ENCODE peak calls at places on chromosomes 16 and 17, in five cellular contexts. H is mesendoderm, V is IMR-90, W is H9, Z is mesenchymal stem cell. K is an unnamed sample.

GRCh38 chr16:3642397-3643094 is 11.9 kb upstream of the DNASE1 start:
- DNase-seq in H (peak), W (no peak), V (no peak), Z (peak), K (peak)

GRCh38 chr17:19507673-19508326 is 25.9 kb upstream of the SLC47A1 start:
- DNase-seq in V (peak), W (peak), H (peak), Z (peak), K (peak)

GRCh38 chr17:21296097-21297025 is 11.8 kb downstream of the MAP2K3 start:
- DNase-seq in H (no peak), W (no peak), V (peak), Z (no peak), K (peak)

GRCh38 chr17:65204001-65204400 is 66.8 kb downstream of the RGS9 start:
- DNase-seq in Z (no peak), W (no peak), V (no peak), H (no peak), K (no peak)

GRCh38 chr16:75070055-75070841 is 46.3 kb downstream of the LDHD start:
- DNase-seq in W (no peak), H (no peak), Z (no peak), V (no peak), K (peak)

GRCh38 chr17:46175891-46176290 is 17.3 kb downstream of the KANSL1 start:
- DNase-seq in V (peak), H (no peak), W (no peak), Z (no peak), K (no peak)

GRCh38 chr16:19085679-19086200 is 18.3 kb downstream of the COQ7 start:
- DNase-seq in Z (peak), H (peak), W (no peak), V (no peak), K (no peak)

GRCh38 chr16:72517154-72517553 is 345.2 kb upstream of the PMFBP1 start:
- DNase-seq in Z (no peak), V (no peak), H (no peak), W (no peak), K (no peak)

GRCh38 chr16:79172306-79172705 is 428.2 kb downstream of the MAF start:
- DNase-seq in V (no peak), H (no peak), Z (no peak), W (no peak), K (no peak)

GRCh38 chr17:48647103-48647963 is 21.2 kb upstream of the HOXB9 start:
- DNase-seq in W (peak), H (peak), Z (peak), V (no peak), K (no peak)

GRCh38 chr17:68509151-68510057 is 2.8 kb upstream of the PRKAR1A start:
- DNase-seq in Z (no peak), H (no peak), W (no peak), V (no peak), K (peak)

GRCh38 chr16:28324235-28324886 is 32.0 kb downstream of the SBK1 start:
- DNase-seq in W (no peak), V (no peak), H (no peak), Z (no peak), K (peak)

GRCh38 chr17:81869221-81870154 is 1.6 kb downstream of the ARHGDIA start:
- DNase-seq in H (peak), W (peak), Z (peak), V (no peak), K (no peak)

GRCh38 chr16:75252946-75253911 is 1.8 kb upstream of the BCAR1 start:
- DNase-seq in W (peak), H (peak), V (peak), Z (peak), K (no peak)

GRCh38 chr17:1931759-1932579 is 93.2 kb downstream of the RTN4RL1 start:
- DNase-seq in V (peak), Z (no peak), W (peak), H (peak), K (no peak)

GRCh38 chr17:68512967-68513474 is 791 bp downstream of the PRKAR1A start:
- DNase-seq in V (peak), W (no peak), H (peak), Z (peak), K (peak)

GRCh38 chr17:51860934-51861561 is 297.5 kb downstream of the CA10 start:
- DNase-seq in V (no peak), W (peak), Z (no peak), H (peak), K (no peak)

GRCh38 chr16:80437707-80438106 is 103.1 kb upstream of the DYNLRB2 start:
- DNase-seq in W (peak), Z (no peak), H (peak), V (no peak), K (no peak)

GRCh38 chr17:44113868-44114840 is 9.3 kb downstream of the HDAC5 start:
- DNase-seq in V (no peak), W (no peak), Z (no peak), H (no peak), K (peak)

GRCh38 chr16:71289732-71290062 is 495 bp upstream of the CMTR2 start:
- DNase-seq in V (no peak), H (no peak), W (no peak), Z (no peak), K (no peak)

GRCh38 chr16:12535535-12536411 is 267.9 kb downstream of the CPPED1 start:
- DNase-seq in Z (no peak), H (peak), V (no peak), W (peak), K (no peak)

GRCh38 chr17:50149425-50150353 is 788 bp downstream of the PPP1R9B start:
- DNase-seq in W (peak), V (peak), H (peak), Z (peak), K (peak)

GRCh38 chr16:82788919-82789318 is 162.2 kb downstream of the CDH13 start:
- DNase-seq in Z (no peak), W (no peak), V (no peak), H (peak), K (no peak)

GRCh38 chr17:50533720-50534148 is 1.2 kb downstream of the EPN3 start:
- DNase-seq in V (peak), W (no peak), H (no peak), Z (no peak), K (no peak)

GRCh38 chr17:67974598-67975066 is 21.6 kb downstream of the C17orf58 start:
- DNase-seq in W (peak), Z (no peak), V (no peak), H (peak), K (no peak)

GRCh38 chr17:55386931-55387330 is 34.7 kb downstream of the MMD start:
- DNase-seq in H (no peak), Z (no peak), V (no peak), W (no peak), K (no peak)

GRCh38 chr17:36550491-36551417 is 6.0 kb downstream of the GGNBP2 start:
- DNase-seq in H (no peak), V (no peak), Z (no peak), W (no peak), K (no peak)

GRCh38 chr16:88411951-88412576 is 29.3 kb downstream of the ZNF469 start:
- DNase-seq in H (no peak), W (no peak), V (no peak), Z (no peak), K (no peak)
- H2BK120ac ChIP-seq in H (no peak), W (no peak), V (no peak), Z (no peak), K (no peak)

DNA sequence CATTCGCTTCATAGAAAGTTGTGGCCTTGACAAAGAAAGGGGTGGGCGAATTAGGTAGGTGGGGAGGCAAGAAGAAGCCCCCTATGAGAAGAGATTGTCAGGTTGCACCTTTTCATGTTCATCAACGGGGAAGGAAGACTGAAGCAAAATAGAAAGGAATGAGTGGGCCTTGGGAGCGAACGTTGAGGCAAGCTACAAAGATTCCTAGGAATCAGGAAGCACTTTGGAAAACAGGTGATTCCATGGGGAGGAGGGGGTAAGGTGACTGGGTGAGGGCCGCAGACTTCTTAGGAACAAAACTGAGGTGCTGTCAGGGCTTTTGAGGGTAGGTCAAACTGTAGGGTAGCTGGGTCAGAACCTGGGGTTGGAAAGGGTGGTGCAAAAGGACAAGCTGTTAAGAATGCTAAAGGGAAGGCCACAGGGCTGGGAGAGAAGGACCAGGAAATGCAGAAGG is 535 bp downstream of the ITFG1 start:
- DNase-seq in Z (peak), W (no peak), H (peak), V (no peak), K (peak)
- H4K8ac ChIP-seq in Z (peak), W (no peak), H (no peak), V (peak), K (peak)

GRCh38 chr17:74761931-74762330 is 13.5 kb downstream of the NHERF1 start:
- DNase-seq in W (no peak), H (no peak), Z (no peak), V (no peak), K (no peak)

GRCh38 chr17:74761419-74761818 is 13.0 kb downstream of the NHERF1 start:
- DNase-seq in W (no peak), V (no peak), Z (no peak), H (no peak), K (no peak)

GRCh38 chr17:74760404-74761105 is 12.1 kb downstream of the NHERF1 start:
- DNase-seq in Z (no peak), H (no peak), W (no peak), V (no peak), K (no peak)

GRCh38 chr17:74766413-74766812 is 9.7 kb downstream of the NAT9 start:
- DNase-seq in Z (no peak), H (no peak), W (no peak), V (no peak), K (no peak)

DNA sequence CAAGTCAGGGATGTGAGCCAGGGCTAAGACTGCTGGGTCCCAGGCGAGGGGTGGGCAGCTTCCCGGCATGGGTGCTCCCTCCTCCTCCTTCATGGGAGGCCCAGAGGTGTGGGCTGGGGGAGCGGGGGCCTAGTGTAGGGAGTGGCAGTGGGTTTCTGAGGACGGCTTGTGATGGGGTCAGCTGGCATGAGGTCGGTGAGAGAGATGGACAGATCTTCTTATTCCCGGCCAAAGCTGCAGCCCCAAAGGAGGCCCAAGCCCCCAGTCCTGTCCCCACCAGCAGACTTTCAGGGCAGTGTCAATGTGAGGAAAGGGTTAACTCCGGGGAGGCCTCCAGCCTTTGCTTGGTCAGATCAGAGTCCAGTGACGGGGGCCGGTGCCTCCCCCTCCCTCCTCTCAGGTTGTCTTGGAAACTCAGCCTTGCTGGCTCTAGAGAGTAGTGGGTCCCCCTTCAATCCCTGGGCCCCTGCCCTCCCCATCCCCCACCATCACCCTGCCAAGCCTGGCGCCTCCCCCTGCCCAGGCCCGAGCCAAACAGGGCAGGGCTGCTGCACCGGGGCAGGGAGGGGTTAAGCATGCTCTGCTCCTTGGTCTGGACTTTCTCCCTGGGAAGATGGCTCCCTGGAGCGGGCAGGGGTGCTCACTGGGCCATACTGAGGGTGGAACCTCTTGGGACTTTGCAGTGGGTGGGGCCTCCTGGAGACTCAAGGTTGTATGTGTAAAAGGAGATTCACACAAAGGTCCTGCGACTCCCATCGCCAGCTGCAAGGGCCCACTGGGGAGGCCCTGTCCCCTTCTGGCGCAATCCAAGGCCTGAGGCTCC is 12.4 kb downstream of the NAT9 start:
- DNase-seq in W (no peak), Z (no peak), V (no peak), H (no peak), K (no peak)
- H2BK120ac ChIP-seq in W (no peak), Z (peak), V (no peak), H (no peak), K (no peak)

DNA sequence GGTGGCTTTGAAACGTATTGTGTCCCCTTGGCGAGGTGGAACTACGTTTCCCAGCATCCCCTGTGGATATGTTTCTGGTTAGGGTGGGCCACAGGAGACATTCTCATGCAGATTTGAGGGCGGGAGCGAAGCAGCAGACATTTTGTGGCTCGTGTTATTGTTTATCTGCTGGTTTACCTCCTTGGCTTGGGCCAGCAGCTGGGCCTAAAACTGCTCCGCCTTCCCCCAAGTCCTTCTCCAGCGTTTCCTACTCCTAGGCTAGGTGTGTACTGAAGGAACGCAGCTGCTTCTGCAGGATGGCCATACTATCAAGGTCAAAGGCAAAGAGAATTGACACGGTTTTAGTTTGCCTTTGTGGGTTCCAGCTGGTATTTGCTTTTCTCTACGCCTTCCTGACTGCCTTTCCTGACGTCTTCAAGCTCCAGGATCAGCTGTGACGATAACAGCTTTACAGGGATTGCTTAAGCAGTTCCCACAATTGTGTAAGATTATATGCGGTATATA is 17.2 kb upstream of the WSB1 start:
- DNase-seq in W (peak), H (peak), V (peak), Z (no peak), K (no peak)
- H4K8ac ChIP-seq in W (no peak), H (no peak), V (peak), Z (no peak), K (peak)

GRCh38 chr17:79801156-79802038 is 4.5 kb upstream of the CBX8 start:
- DNase-seq in Z (no peak), W (peak), V (no peak), H (no peak), K (peak)

GRCh38 chr17:79800325-79801155 is 3.7 kb upstream of the CBX8 start:
- DNase-seq in Z (peak), V (peak), H (peak), W (peak), K (no peak)

GRCh38 chr17:79799174-79799537 is 2.3 kb upstream of the CBX8 start:
- DNase-seq in V (no peak), W (peak), H (no peak), Z (no peak), K (no peak)

GRCh38 chr17:79798296-79799173 is 1.7 kb upstream of the CBX8 start:
- DNase-seq in Z (no peak), H (peak), W (peak), V (no peak), K (no peak)

DNA sequence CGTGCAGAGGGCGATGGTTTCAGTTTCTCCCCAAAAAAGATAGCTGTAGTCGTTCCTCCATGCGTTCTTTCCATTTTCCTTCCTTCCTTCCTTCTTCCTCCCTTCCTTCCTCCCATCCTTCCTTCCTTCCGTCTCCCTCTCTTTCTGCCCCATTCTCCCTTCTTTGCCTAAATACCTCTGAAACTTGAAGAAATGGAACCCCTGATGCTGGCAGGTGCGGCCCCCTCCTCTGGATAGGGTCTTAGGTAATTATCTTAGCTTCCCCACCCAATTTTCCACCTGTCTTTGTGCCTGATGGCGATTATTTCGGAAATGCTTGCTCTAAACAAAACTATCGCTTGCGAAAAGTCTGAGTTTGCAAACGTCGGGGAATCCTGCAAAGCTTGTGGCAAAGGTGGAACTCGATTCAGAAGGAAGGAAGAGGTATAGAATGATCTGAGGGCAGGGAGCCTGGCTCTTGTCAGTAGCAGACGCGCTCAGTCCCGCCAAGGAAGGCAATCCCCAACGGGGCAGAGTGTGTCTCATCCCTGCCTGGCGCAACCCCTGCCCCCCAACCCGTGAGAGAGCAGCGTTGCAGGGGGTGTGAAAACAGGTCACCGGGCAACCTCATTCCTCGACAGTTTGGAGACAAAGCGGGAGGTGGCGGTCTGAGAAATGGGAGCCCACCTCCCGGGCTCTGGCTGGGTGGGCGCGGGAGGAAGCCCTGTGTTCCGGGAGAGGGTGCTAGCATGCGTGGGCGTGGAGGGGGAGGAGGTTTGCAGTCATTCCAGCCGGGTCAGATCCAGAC is 2.9 kb upstream of the CBX8 start:
- DNase-seq in W (peak), V (no peak), Z (no peak), H (no peak), K (no peak)
- H2BK120ac ChIP-seq in W (no peak), V (no peak), Z (no peak), H (no peak), K (no peak)

GRCh38 chr16:69330286-69331109 is at the start of gene PDF:
- DNase-seq in H (peak), V (peak), Z (peak), W (peak), K (peak)
- H4K8ac ChIP-seq in H (peak), V (peak), Z (peak), W (no peak), K (peak)

GRCh38 chr16:49695782-49696413 is 160.0 kb downstream of the ZNF423 start:
- DNase-seq in Z (no peak), H (no peak), W (no peak), V (no peak), K (no peak)
- H2BK120ac ChIP-seq in Z (no peak), H (peak), W (no peak), V (no peak), K (peak)

GRCh38 chr17:56594528-56595418 is 1.3 kb downstream of the NOG start:
- DNase-seq in W (peak), V (peak), H (peak), Z (peak), K (peak)
- H4K8ac ChIP-seq in W (no peak), V (peak), H (no peak), Z (peak), K (peak)

GRCh38 chr17:63824362-63824761 is 2.9 kb upstream of the PSMC5 start:
- DNase-seq in H (no peak), W (no peak), V (no peak), Z (no peak), K (no peak)

GRCh38 chr17:63826468-63827001 is 696 bp upstream of the PSMC5 start:
- DNase-seq in H (peak), W (no peak), Z (peak), V (peak), K (no peak)

GRCh38 chr17:63827801-63828221 is 348 bp upstream of the FTSJ3 start:
- DNase-seq in H (no peak), Z (no peak), V (no peak), W (no peak), K (no peak)

GRCh38 chr17:63828936-63829335 is 1.5 kb upstream of the FTSJ3 start:
- DNase-seq in W (no peak), Z (no peak), H (no peak), V (no peak), K (no peak)

DNA sequence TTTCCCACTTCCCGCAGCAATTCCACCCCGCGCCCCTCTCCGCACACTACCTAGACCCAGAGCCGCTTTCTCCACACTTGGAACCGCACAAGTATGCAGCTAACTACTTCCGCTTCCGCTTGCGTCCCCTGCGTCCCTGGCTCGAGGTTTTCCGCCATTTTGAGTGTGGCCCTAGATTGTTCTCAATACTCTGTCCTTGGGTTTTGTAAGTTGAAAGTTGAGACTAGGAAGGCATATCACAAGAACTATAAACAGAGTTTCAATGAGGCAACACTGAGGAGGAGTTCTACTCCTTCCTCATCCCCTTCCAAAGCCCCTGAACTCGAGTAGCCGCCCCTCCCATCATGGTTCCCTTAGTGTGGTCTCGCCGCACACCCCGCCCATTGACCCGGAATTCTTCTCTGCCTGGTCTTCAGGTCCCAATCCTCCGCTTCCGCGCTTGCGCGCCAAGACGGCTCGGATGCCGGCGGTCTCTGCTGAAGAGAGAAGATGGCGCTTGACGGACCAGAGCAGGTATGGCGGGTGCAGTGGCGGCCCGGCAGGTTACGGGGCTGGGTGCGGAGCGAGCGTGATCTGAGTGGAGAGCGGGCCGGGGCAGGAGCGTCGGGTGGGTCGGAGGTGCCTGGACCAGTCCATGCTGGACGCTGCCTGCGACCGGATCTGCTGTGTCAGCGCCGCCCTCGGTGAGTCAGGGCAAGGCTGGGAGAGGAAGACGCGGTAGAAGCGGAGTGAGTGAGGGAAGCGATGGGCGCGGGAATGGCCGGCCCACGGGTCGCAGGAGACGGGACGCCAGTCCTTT is at the start of the genes FTSJ3 and PSMC5:
- DNase-seq in Z (peak), W (peak), V (peak), H (peak), K (peak)
- H2BK120ac ChIP-seq in Z (peak), W (no peak), V (peak), H (no peak), K (peak)

K was measured in trophoblast cell.